ENCODE peak calls at places on chromosomes 13 and 19, in seven cellular contexts. Y is mucosa of descending colon, N is NCI-H446, H is bronchial epithelial cell, S is NCI-H510A treated with DMSO at 0.1 percent for 48 hours, K is AG04449, C is AML-193. F is an unnamed sample.

GRCh38 chr19:46133101-46133627 is 8.7 kb upstream of the IGFL3 start:
- DNase-seq in N (peak), Y (no peak), C (no peak), K (peak), H (peak), S (peak), F (no peak)

GRCh38 chr19:10544242-10544752 is 593 bp downstream of the ATG4D start:
- DNase-seq in K (no peak), N (no peak), Y (peak), S (peak), H (no peak), C (no peak), F (no peak)

GRCh38 chr13:111187879-111188643 is 73.0 kb downstream of the ARHGEF7 start:
- DNase-seq in C (no peak), N (no peak), S (no peak), H (peak), Y (no peak), K (no peak), F (no peak)

GRCh38 chr13:71320452-71320851 is 546.6 kb downstream of the DACH1 start:
- DNase-seq in H (peak), N (peak), Y (no peak), C (peak), S (no peak), K (no peak), F (no peak)

GRCh38 chr13:98454389-98454881 is 122.5 kb downstream of the STK24 start:
- DNase-seq in C (no peak), Y (no peak), N (peak), H (peak), S (no peak), K (peak), F (no peak)

GRCh38 chr13:29499766-29500165 is 95.7 kb downstream of the SLC7A1 start:
- DNase-seq in Y (no peak), C (no peak), K (no peak), N (no peak), H (no peak), S (no peak), F (no peak)

GRCh38 chr13:43244482-43244881 is 221.1 kb downstream of the DNAJC15 start:
- DNase-seq in H (no peak), Y (no peak), S (no peak), N (no peak), K (no peak), C (no peak), F (no peak)

GRCh38 chr13:60286707-60287106 is 110.3 kb upstream of the TDRD3 start:
- DNase-seq in K (no peak), N (no peak), H (no peak), S (no peak), Y (no peak), C (no peak), F (no peak)

GRCh38 chr13:23599083-23599925 is 29.1 kb downstream of the TNFRSF19 start:
- DNase-seq in K (no peak), C (no peak), S (no peak), H (peak), Y (no peak), N (no peak), F (no peak)

GRCh38 chr13:19818223-19818842 is 35.6 kb upstream of the PSPC1 start:
- DNase-seq in Y (peak), N (no peak), C (no peak), H (peak), S (no peak), K (no peak), F (peak)

GRCh38 chr13:28497143-28497876 is 2.4 kb upstream of the FLT1 start:
- DNase-seq in N (no peak), C (no peak), S (no peak), Y (no peak), H (no peak), K (no peak), F (no peak)